ENCODE peak calls at places on chromosomes 1 and 21, in five cellular contexts. O, R, W, Q and V are unnamed samples.

GRCh38 chr1:197327776-197328364 is 59.8 kb downstream of the CRB1 start:
- DNase-seq in O (no peak), R (no peak), W (no peak), Q (peak; percentile 42), V (no peak)

GRCh38 chr1:55974714-55975441 is 604.5 kb downstream of the PLPP3 start:
- DNase-seq in O (no peak), R (no peak), W (no peak), Q (peak; percentile 90), V (no peak)

GRCh38 chr1:46110521-46110920 is 21.9 kb downstream of the PIK3R3 start:
- DNase-seq in O (no peak), R (no peak), W (no peak), Q (no peak), V (no peak)

GRCh38 chr1:36322085-36322785 is 1.2 kb downstream of the EVA1B start:
- DNase-seq in O (no peak), R (no peak), W (no peak), Q (peak; percentile 27), V (no peak)

GRCh38 chr1:54904476-54905048 is 17.6 kb upstream of the DHCR24 start:
- DNase-seq in O (no peak), R (no peak), W (no peak), Q (peak; percentile 51), V (no peak)

GRCh38 chr1:111738436-111739221 is 566 bp downstream of the INKA2 start:
- DNase-seq in O (peak; percentile 57), R (peak; percentile 77), W (peak; percentile 87), Q (peak; percentile 71), V (peak; percentile 24)

GRCh38 chr1:172356620-172357019 is 63.9 kb upstream of the C1orf105 start:
- DNase-seq in O (no peak), R (no peak), W (no peak), Q (peak; percentile 83), V (no peak)

GRCh38 chr21:41232055-41232454 is 64.1 kb downstream of the BACE2 start:
- DNase-seq in O (no peak), R (no peak), W (no peak), Q (no peak), V (no peak)

GRCh38 chr1:115764541-115764940 is 4.0 kb downstream of the CASQ2 start:
- DNase-seq in O (no peak), R (no peak), W (no peak), Q (peak; percentile 42), V (no peak)

GRCh38 chr1:243291287-243291686 is 35.4 kb downstream of the SDCCAG8 start:
- DNase-seq in O (no peak), R (no peak), W (no peak), Q (no peak), V (no peak)

GRCh38 chr1:246516126-246516525 is 9.0 kb upstream of the SMYD3 start:
- DNase-seq in O (no peak), R (no peak), W (no peak), Q (no peak), V (no peak)

GRCh38 chr1:79259390-79260336 is 253.1 kb upstream of the ADGRL4 start:
- DNase-seq in O (no peak), R (no peak), W (peak; percentile 26), Q (peak; percentile 71), V (no peak)

GRCh38 chr1:151924691-151925587 is 15.6 kb upstream of the THEM4 start:
- DNase-seq in O (no peak), R (no peak), W (no peak), Q (no peak), V (no peak)

GRCh38 chr1:6891781-6892579 is 106.7 kb downstream of the CAMTA1 start:
- DNase-seq in O (peak; percentile 72), R (peak; percentile 68), W (no peak), Q (no peak), V (no peak)

GRCh38 chr21:36647279-36648093 is 51.4 kb upstream of the SIM2 start:
- DNase-seq in O (no peak), R (no peak), W (no peak), Q (peak; percentile 52), V (no peak)

GRCh38 chr1:7136166-7136953 is 351.1 kb downstream of the CAMTA1 start:
- DNase-seq in O (no peak), R (no peak), W (no peak), Q (no peak), V (no peak)

GRCh38 chr1:7408771-7409150 is 362.3 kb upstream of the VAMP3 start:
- DNase-seq in O (no peak), R (no peak), W (no peak), Q (no peak), V (no peak)

GRCh38 chr1:41504126-41505035 is 19.9 kb upstream of the EDN2 start:
- DNase-seq in O (no peak), R (no peak), W (peak; percentile 70), Q (peak; percentile 40), V (no peak)

GRCh38 chr1:75053207-75053606 is 81.0 kb upstream of the LHX8 start:
- DNase-seq in O (no peak), R (no peak), W (no peak), Q (no peak), V (no peak)

GRCh38 chr1:214983126-214983869 is 99.2 kb upstream of the KCNK2 start:
- DNase-seq in O (no peak), R (no peak), W (no peak), Q (peak; percentile 39), V (no peak)

GRCh38 chr1:241408170-241408569 is 51.2 kb upstream of the RGS7 start:
- DNase-seq in O (no peak), R (no peak), W (peak; percentile 22), Q (peak; percentile 27), V (no peak)

GRCh38 chr1:204084247-204084772 is 11.4 kb downstream of the SOX13 start:
- DNase-seq in O (no peak), R (no peak), W (peak; percentile 98), Q (no peak), V (peak; percentile 41)